ENCODE peak calls at places on chromosomes 16 and 17, in six cellular contexts. L is MV-4-11, E is endothelial cell, S is GM18507, Y is nephron progenitor cell, M is amygdala. P is an unnamed sample.

GRCh38 chr17:68198931-68199836 is 48.7 kb upstream of the AMZ2 start:
- DNase-seq in E (peak; percentile 27), L (no peak), S (no peak), Y (peak; percentile 52), M (no peak), P (no peak)

GRCh38 chr17:77618173-77618572 is 340.3 kb upstream of the TNRC6C start:
- DNase-seq in E (no peak), M (no peak), L (no peak), Y (no peak), S (no peak), P (no peak)

GRCh38 chr16:81627024-81627423 is 152.1 kb upstream of the PLCG2 start:
- DNase-seq in E (no peak), Y (no peak), M (no peak), S (no peak), L (no peak), P (no peak)

GRCh38 chr16:53534206-53534605 is 31.2 kb upstream of the AKTIP start:
- DNase-seq in E (no peak), M (no peak), Y (no peak), S (no peak), L (no peak), P (no peak)

GRCh38 chr16:18936727-18937340 is 10.6 kb upstream of the SMG1 start:
- DNase-seq in E (no peak), Y (no peak), L (no peak), S (no peak), M (no peak), P (no peak)

GRCh38 chr16:76201385-76201784 is 75.8 kb upstream of the CNTNAP4 start:
- DNase-seq in S (no peak), Y (no peak), L (peak; percentile 57), M (no peak), E (no peak), P (no peak)

GRCh38 chr17:31792007-31792585 is 66.9 kb downstream of the COPRS start:
- DNase-seq in M (no peak), L (peak; percentile 33), Y (no peak), S (no peak), E (no peak), P (no peak)

GRCh38 chr17:78430892-78431691 is 52.6 kb downstream of the PGS1 start:
- DNase-seq in E (no peak), Y (no peak), S (no peak), M (no peak), L (no peak), P (no peak)

GRCh38 chr17:82751171-82751570 is 694 bp upstream of the TBCD start:
- DNase-seq in E (no peak), L (no peak), M (no peak), S (no peak), Y (no peak), P (no peak)

GRCh38 chr16:19595043-19595767 is 39.7 kb downstream of the VPS35L start:
- DNase-seq in L (no peak), S (no peak), Y (no peak), M (no peak), E (no peak), P (no peak)

GRCh38 chr17:33968350-33969044 is 286.6 kb upstream of the CCL2 start:
- DNase-seq in S (peak; percentile 48), M (no peak), Y (no peak), E (peak; percentile 7), L (peak; percentile 79), P (no peak)

P was measured in NCI-H1417 treated with DMSO at 0.1 percent for 48 hours.